ENCODE peak calls at places on chromosome 19, in seven cellular contexts. One of them, this sample, is unnamed.

GRCh38 chr19:15296353-15296752 is 36.0 kb downstream of the BRD4 start:
- DNase-seq in fibroblast of lung: no peak
- DNase-seq in IMR-90: no peak
- DNase-seq in CD8-positive, alpha-beta T cell: no peak
- DNase-seq in uterus: no peak
- DNase-seq in pancreas: no peak
- DNase-seq in lower leg skin: no peak
- DNase-seq in this sample: no peak

GRCh38 chr19:57560049-57560491 is 407 bp upstream of the ZNF550 start:
- DNase-seq in fibroblast of lung: peak
- DNase-seq in IMR-90: peak
- DNase-seq in CD8-positive, alpha-beta T cell: no peak
- DNase-seq in uterus: no peak
- DNase-seq in pancreas: peak
- DNase-seq in lower leg skin: no peak
- DNase-seq in this sample: peak

GRCh38 chr19:46350758-46351159 is 3.9 kb downstream of the PPP5C start:
- DNase-seq in fibroblast of lung: no peak
- DNase-seq in IMR-90: no peak
- DNase-seq in CD8-positive, alpha-beta T cell: no peak
- DNase-seq in uterus: no peak
- DNase-seq in pancreas: no peak
- DNase-seq in lower leg skin: no peak
- DNase-seq in this sample: no peak

GRCh38 chr19:17687857-17688784 is at the start of gene UNC13A:
- DNase-seq in fibroblast of lung: peak
- DNase-seq in IMR-90: peak
- DNase-seq in CD8-positive, alpha-beta T cell: peak
- DNase-seq in uterus: no peak
- DNase-seq in pancreas: peak
- DNase-seq in lower leg skin: no peak
- DNase-seq in this sample: no peak

GRCh38 chr19:7533281-7533819 is 2.2 kb upstream of the PNPLA6 start:
- DNase-seq in fibroblast of lung: peak
- DNase-seq in IMR-90: peak
- DNase-seq in CD8-positive, alpha-beta T cell: no peak
- DNase-seq in uterus: peak
- DNase-seq in pancreas: peak
- DNase-seq in lower leg skin: peak
- DNase-seq in this sample: no peak

GRCh38 chr19:33953023-33953422 is 156.4 kb downstream of the KCTD15 start:
- DNase-seq in fibroblast of lung: no peak
- DNase-seq in IMR-90: no peak
- DNase-seq in CD8-positive, alpha-beta T cell: no peak
- DNase-seq in uterus: no peak
- DNase-seq in pancreas: no peak
- DNase-seq in lower leg skin: peak
- DNase-seq in this sample: no peak

GRCh38 chr19:55670280-55671053 is 4.6 kb upstream of the EPN1 start:
- DNase-seq in fibroblast of lung: no peak
- DNase-seq in IMR-90: peak
- DNase-seq in CD8-positive, alpha-beta T cell: no peak
- DNase-seq in uterus: no peak
- DNase-seq in pancreas: peak
- DNase-seq in lower leg skin: no peak
- DNase-seq in this sample: no peak

GRCh38 chr19:22052644-22053013 is 345 bp downstream of the ZNF257 start:
- DNase-seq in fibroblast of lung: no peak
- DNase-seq in IMR-90: no peak
- DNase-seq in CD8-positive, alpha-beta T cell: peak
- DNase-seq in uterus: peak
- DNase-seq in pancreas: peak
- DNase-seq in lower leg skin: no peak
- DNase-seq in this sample: no peak

GRCh38 chr19:8552810-8553209 is 24.4 kb downstream of the MYO1F start:
- DNase-seq in fibroblast of lung: peak
- DNase-seq in IMR-90: peak
- DNase-seq in CD8-positive, alpha-beta T cell: no peak
- DNase-seq in uterus: no peak
- DNase-seq in pancreas: no peak
- DNase-seq in lower leg skin: no peak
- DNase-seq in this sample: no peak

GRCh38 chr19:32316034-32316433 is 29.4 kb upstream of the ZNF507 start:
- DNase-seq in fibroblast of lung: no peak
- DNase-seq in IMR-90: no peak
- DNase-seq in CD8-positive, alpha-beta T cell: no peak
- DNase-seq in uterus: no peak
- DNase-seq in pancreas: no peak
- DNase-seq in lower leg skin: peak
- DNase-seq in this sample: no peak

GRCh38 chr19:35167251-35168119 is 12.9 kb downstream of the FXYD5 start:
- DNase-seq in fibroblast of lung: no peak
- DNase-seq in IMR-90: no peak
- DNase-seq in CD8-positive, alpha-beta T cell: no peak
- DNase-seq in uterus: no peak
- DNase-seq in pancreas: no peak
- DNase-seq in lower leg skin: peak
- DNase-seq in this sample: no peak

GRCh38 chr19:11261902-11262839 is at the start of gene DOCK6:
- DNase-seq in fibroblast of lung: no peak
- DNase-seq in IMR-90: no peak
- DNase-seq in CD8-positive, alpha-beta T cell: no peak
- DNase-seq in uterus: peak
- DNase-seq in pancreas: peak
- DNase-seq in lower leg skin: no peak
- DNase-seq in this sample: no peak

GRCh38 chr19:55376381-55376933 is at the start of gene TMEM190:
- DNase-seq in fibroblast of lung: no peak
- DNase-seq in IMR-90: no peak
- DNase-seq in CD8-positive, alpha-beta T cell: no peak
- DNase-seq in uterus: no peak
- DNase-seq in pancreas: peak
- DNase-seq in lower leg skin: no peak
- DNase-seq in this sample: no peak

GRCh38 chr19:28296506-28296905 is 916.4 kb downstream of the UQCRFS1 start:
- DNase-seq in fibroblast of lung: no peak
- DNase-seq in IMR-90: no peak
- DNase-seq in CD8-positive, alpha-beta T cell: no peak
- DNase-seq in uterus: no peak
- DNase-seq in pancreas: no peak
- DNase-seq in lower leg skin: no peak
- DNase-seq in this sample: peak

GRCh38 chr19:46068345-46069258 is 27.8 kb upstream of the IGFL4 start:
- DNase-seq in fibroblast of lung: peak
- DNase-seq in IMR-90: peak
- DNase-seq in CD8-positive, alpha-beta T cell: no peak
- DNase-seq in uterus: no peak
- DNase-seq in pancreas: no peak
- DNase-seq in lower leg skin: no peak
- DNase-seq in this sample: peak

GRCh38 chr19:46115396-46116109 is 8.9 kb downstream of the IGFL3 start:
- DNase-seq in fibroblast of lung: peak
- DNase-seq in IMR-90: peak
- DNase-seq in CD8-positive, alpha-beta T cell: no peak
- DNase-seq in uterus: peak
- DNase-seq in pancreas: no peak
- DNase-seq in lower leg skin: no peak
- DNase-seq in this sample: peak

DNA sequence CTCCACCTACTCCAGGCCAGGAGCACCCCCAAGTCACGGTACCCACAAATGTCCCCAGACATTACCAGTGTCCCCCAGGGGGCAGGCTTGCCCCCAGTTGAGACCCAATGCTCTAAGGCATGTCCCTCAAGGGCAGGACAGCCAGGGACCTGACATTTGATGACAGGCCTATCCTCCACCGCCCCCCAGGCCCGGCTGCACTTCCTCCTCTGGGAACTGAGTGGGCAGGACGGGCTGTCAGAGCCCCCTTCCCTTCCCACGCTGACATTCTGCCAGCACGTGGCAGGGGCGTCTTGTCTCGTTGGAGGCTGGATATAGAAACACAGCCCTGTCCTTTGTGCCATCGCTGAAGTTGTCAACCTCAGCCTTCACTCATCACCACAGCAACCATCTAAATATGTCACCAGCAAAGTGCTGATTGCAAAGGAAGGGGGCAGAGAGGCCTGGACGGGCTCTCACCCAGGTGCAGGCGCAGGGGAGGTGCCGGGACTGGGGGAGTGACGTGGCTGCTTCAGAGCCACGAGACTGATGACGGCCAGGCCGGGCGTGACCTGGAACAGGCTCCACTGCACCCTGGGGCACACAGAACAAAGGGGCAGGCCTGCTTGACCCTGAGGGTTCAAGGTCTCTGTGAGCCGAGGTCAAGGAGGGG is 38.4 kb downstream of the GNG7 start:
- DNase-seq in fibroblast of lung: no peak
- DNase-seq in IMR-90: no peak
- DNase-seq in CD8-positive, alpha-beta T cell: no peak
- DNase-seq in uterus: no peak
- DNase-seq in pancreas: no peak
- DNase-seq in lower leg skin: no peak
- DNase-seq in this sample: no peak
- TF ChIP-seq CTCF in fibroblast of lung: no peak
- TF ChIP-seq CTCF in IMR-90: peak
- TF ChIP-seq CTCF in CD8-positive, alpha-beta T cell: no peak
- TF ChIP-seq CTCF in uterus: no peak
- TF ChIP-seq CTCF in pancreas: no peak
- TF ChIP-seq CTCF in lower leg skin: no peak
- TF ChIP-seq CTCF in this sample: no peak

GRCh38 chr19:1336079-1336684 is 47.5 kb upstream of the NDUFS7 start:
- DNase-seq in fibroblast of lung: no peak
- DNase-seq in IMR-90: no peak
- DNase-seq in CD8-positive, alpha-beta T cell: no peak
- DNase-seq in uterus: no peak
- DNase-seq in pancreas: no peak
- DNase-seq in lower leg skin: no peak
- DNase-seq in this sample: no peak
- H3K4me3 ChIP-seq in fibroblast of lung: no peak
- H3K4me3 ChIP-seq in IMR-90: no peak
- H3K4me3 ChIP-seq in CD8-positive, alpha-beta T cell: no peak
- H3K4me3 ChIP-seq in uterus: no peak
- H3K4me3 ChIP-seq in pancreas: no peak
- H3K4me3 ChIP-seq in lower leg skin: no peak
- H3K4me3 ChIP-seq in this sample: no peak

GRCh38 chr19:49666120-49666444 is 349 bp downstream of the BCL2L12 start:
- DNase-seq in fibroblast of lung: peak
- DNase-seq in IMR-90: no peak
- DNase-seq in CD8-positive, alpha-beta T cell: no peak
- DNase-seq in uterus: no peak
- DNase-seq in pancreas: no peak
- DNase-seq in lower leg skin: no peak
- DNase-seq in this sample: no peak
- TF ChIP-seq CTCF in fibroblast of lung: no peak
- TF ChIP-seq CTCF in IMR-90: peak
- TF ChIP-seq CTCF in CD8-positive, alpha-beta T cell: no peak
- TF ChIP-seq CTCF in uterus: no peak
- TF ChIP-seq CTCF in pancreas: no peak
- TF ChIP-seq CTCF in lower leg skin: no peak
- TF ChIP-seq CTCF in this sample: peak

DNA sequence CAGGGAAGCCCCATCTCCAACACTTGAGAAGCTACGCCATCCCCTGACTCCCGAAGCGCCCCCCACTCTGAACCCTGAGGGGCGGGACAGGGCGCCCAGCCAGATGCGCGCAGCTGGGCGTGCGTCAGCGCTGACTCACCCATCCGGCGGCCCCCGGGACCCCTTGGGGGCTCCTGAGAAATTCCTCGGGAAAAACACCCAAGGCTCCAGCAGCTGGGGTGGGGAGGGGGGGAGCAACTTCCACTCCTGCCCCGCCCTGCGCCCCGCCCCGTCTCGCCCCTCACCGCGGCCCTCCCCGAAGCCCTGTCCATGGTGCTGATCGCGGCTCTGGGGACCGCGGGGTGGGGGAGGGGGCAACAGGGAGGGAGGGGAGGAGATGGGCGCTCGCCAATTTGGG is 1.0 kb downstream of the COL5A3 start:
- DNase-seq in fibroblast of lung: peak
- DNase-seq in IMR-90: peak
- DNase-seq in CD8-positive, alpha-beta T cell: peak
- DNase-seq in uterus: peak
- DNase-seq in pancreas: peak
- DNase-seq in lower leg skin: peak
- DNase-seq in this sample: peak
- H3K4me3 ChIP-seq in fibroblast of lung: peak
- H3K4me3 ChIP-seq in IMR-90: no peak
- H3K4me3 ChIP-seq in CD8-positive, alpha-beta T cell: no peak
- H3K4me3 ChIP-seq in uterus: peak
- H3K4me3 ChIP-seq in pancreas: no peak
- H3K4me3 ChIP-seq in lower leg skin: no peak
- H3K4me3 ChIP-seq in this sample: peak

DNA sequence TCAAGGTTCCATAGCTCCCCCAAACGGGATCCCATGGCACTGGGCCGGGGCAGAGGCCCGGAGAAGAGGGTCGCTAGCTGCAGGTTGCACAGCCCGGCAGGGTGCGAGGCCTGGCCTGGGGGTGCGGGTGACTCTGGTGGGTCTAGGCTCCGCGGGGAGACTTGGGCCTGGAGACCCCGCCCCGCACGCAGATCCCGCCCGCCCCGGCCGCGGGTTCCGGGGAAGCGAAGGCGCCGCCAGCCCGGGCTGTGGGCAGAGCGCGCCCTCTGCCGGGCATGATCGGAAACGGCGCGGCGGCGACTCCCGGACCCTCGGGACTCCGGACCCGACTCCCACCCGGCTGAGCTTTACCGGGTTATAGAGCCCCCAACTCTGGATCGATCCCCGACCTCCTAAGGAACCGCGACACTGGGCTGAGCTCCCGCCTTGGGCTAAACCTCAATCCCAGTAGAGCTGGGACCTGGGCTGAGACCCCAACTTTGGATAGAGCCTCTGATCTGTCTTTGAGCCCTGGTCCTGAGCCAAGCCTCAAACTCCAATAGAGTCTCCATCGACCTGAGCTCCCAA is 3.1 kb upstream of the TNFAIP8L1 start:
- DNase-seq in fibroblast of lung: peak
- DNase-seq in IMR-90: peak
- DNase-seq in CD8-positive, alpha-beta T cell: peak
- DNase-seq in uterus: peak
- DNase-seq in pancreas: peak
- DNase-seq in lower leg skin: peak
- DNase-seq in this sample: no peak
- TF ChIP-seq CTCF in fibroblast of lung: peak
- TF ChIP-seq CTCF in IMR-90: peak
- TF ChIP-seq CTCF in CD8-positive, alpha-beta T cell: peak
- TF ChIP-seq CTCF in uterus: peak
- TF ChIP-seq CTCF in pancreas: peak
- TF ChIP-seq CTCF in lower leg skin: no peak
- TF ChIP-seq CTCF in this sample: peak

DNA sequence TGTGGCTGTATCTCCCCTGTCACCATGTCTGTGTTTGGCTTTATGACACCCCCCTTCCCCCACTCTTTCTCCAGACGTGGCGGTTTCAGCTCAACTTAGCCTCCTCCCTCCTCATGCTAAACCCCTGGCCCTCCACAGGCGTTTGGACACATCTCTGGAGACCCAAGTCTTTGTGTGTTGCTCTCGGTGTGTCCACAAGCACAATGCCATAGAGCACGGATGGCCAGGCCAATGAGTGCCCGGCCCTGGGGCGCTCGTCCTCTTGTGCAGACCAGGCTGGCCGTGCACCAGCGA is 468 bp downstream of the PPP1R14A start:
- DNase-seq in fibroblast of lung: no peak
- DNase-seq in IMR-90: no peak
- DNase-seq in CD8-positive, alpha-beta T cell: no peak
- DNase-seq in uterus: no peak
- DNase-seq in pancreas: no peak
- DNase-seq in lower leg skin: no peak
- DNase-seq in this sample: no peak
- H3K4me3 ChIP-seq in fibroblast of lung: peak
- H3K4me3 ChIP-seq in IMR-90: no peak
- H3K4me3 ChIP-seq in CD8-positive, alpha-beta T cell: no peak
- H3K4me3 ChIP-seq in uterus: peak
- H3K4me3 ChIP-seq in pancreas: peak
- H3K4me3 ChIP-seq in lower leg skin: peak
- H3K4me3 ChIP-seq in this sample: no peak

GRCh38 chr19:49180659-49181058 is 23.1 kb downstream of the TRPM4 start:
- DNase-seq in fibroblast of lung: no peak
- DNase-seq in IMR-90: no peak
- DNase-seq in CD8-positive, alpha-beta T cell: no peak
- DNase-seq in uterus: no peak
- DNase-seq in pancreas: no peak
- DNase-seq in lower leg skin: no peak
- DNase-seq in this sample: no peak
- TF ChIP-seq CTCF in fibroblast of lung: no peak
- TF ChIP-seq CTCF in IMR-90: no peak
- TF ChIP-seq CTCF in CD8-positive, alpha-beta T cell: no peak
- TF ChIP-seq CTCF in uterus: no peak
- TF ChIP-seq CTCF in pancreas: no peak
- TF ChIP-seq CTCF in lower leg skin: no peak
- TF ChIP-seq CTCF in this sample: no peak

This sample was measured in BJ.